ENCODE peak calls at places on chromosomes 3 and 15, in seven cellular contexts. One of them, this sample, is unnamed.

GRCh38 chr15:78360426-78360825 is 20.3 kb downstream of the CRABP1 start:
- DNase-seq in prostate gland: no peak
- DNase-seq in heart right ventricle: peak; percentile 33
- DNase-seq in neural progenitor cell: peak; percentile 29
- DNase-seq in aorta: no peak
- DNase-seq in astrocyte: no peak
- DNase-seq in fibroblast of lung: no peak
- DNase-seq in this sample: no peak

GRCh38 chr15:59059076-59059597 is 45.8 kb upstream of the CCNB2 start:
- DNase-seq in prostate gland: no peak
- DNase-seq in heart right ventricle: no peak
- DNase-seq in neural progenitor cell: no peak
- DNase-seq in aorta: no peak
- DNase-seq in astrocyte: no peak
- DNase-seq in fibroblast of lung: no peak
- DNase-seq in this sample: no peak

GRCh38 chr3:49370585-49371290 is 12.6 kb upstream of the GPX1 start:
- DNase-seq in prostate gland: no peak
- DNase-seq in heart right ventricle: no peak
- DNase-seq in neural progenitor cell: no peak
- DNase-seq in aorta: no peak
- DNase-seq in astrocyte: no peak
- DNase-seq in fibroblast of lung: no peak
- DNase-seq in this sample: no peak

GRCh38 chr3:141407043-141407442 is 38.7 kb downstream of the ZBTB38 start:
- DNase-seq in prostate gland: peak; percentile 59
- DNase-seq in heart right ventricle: peak; percentile 69
- DNase-seq in neural progenitor cell: no peak
- DNase-seq in aorta: no peak
- DNase-seq in astrocyte: peak; percentile 93
- DNase-seq in fibroblast of lung: peak; percentile 93
- DNase-seq in this sample: no peak

GRCh38 chr15:48086582-48086981 is 34.2 kb upstream of the SLC24A5 start:
- DNase-seq in prostate gland: no peak
- DNase-seq in heart right ventricle: no peak
- DNase-seq in neural progenitor cell: no peak
- DNase-seq in aorta: no peak
- DNase-seq in astrocyte: peak; percentile 81
- DNase-seq in fibroblast of lung: peak; percentile 85
- DNase-seq in this sample: no peak

GRCh38 chr3:152524198-152525140 is 255.7 kb downstream of the MBNL1 start:
- DNase-seq in prostate gland: peak; percentile 46
- DNase-seq in heart right ventricle: peak; percentile 59
- DNase-seq in neural progenitor cell: peak; percentile 57
- DNase-seq in aorta: no peak
- DNase-seq in astrocyte: peak; percentile 16
- DNase-seq in fibroblast of lung: peak; percentile 29
- DNase-seq in this sample: peak; percentile 33

GRCh38 chr3:151468284-151468917 is 7.5 kb upstream of the IGSF10 start:
- DNase-seq in prostate gland: peak; percentile 43
- DNase-seq in heart right ventricle: peak; percentile 45
- DNase-seq in neural progenitor cell: peak; percentile 80
- DNase-seq in aorta: peak; percentile 39
- DNase-seq in astrocyte: peak; percentile 18
- DNase-seq in fibroblast of lung: peak; percentile 45
- DNase-seq in this sample: peak; percentile 48

GRCh38 chr15:40769310-40770146 is at the start of gene C15orf62:
- DNase-seq in prostate gland: peak; percentile 82
- DNase-seq in heart right ventricle: no peak
- DNase-seq in neural progenitor cell: no peak
- DNase-seq in aorta: peak; percentile 55
- DNase-seq in astrocyte: peak; percentile 49
- DNase-seq in fibroblast of lung: peak; percentile 71
- DNase-seq in this sample: peak; percentile 73

GRCh38 chr3:163655021-163655420 is 1423.3 kb downstream of the SI start:
- DNase-seq in prostate gland: no peak
- DNase-seq in heart right ventricle: no peak
- DNase-seq in neural progenitor cell: no peak
- DNase-seq in aorta: no peak
- DNase-seq in astrocyte: no peak
- DNase-seq in fibroblast of lung: no peak
- DNase-seq in this sample: no peak

GRCh38 chr15:63943829-63944680 is 102.2 kb downstream of the DAPK2 start:
- DNase-seq in prostate gland: no peak
- DNase-seq in heart right ventricle: no peak
- DNase-seq in neural progenitor cell: no peak
- DNase-seq in aorta: no peak
- DNase-seq in astrocyte: no peak
- DNase-seq in fibroblast of lung: no peak
- DNase-seq in this sample: no peak

GRCh38 chr3:149475451-149476060 is 1.1 kb downstream of the TM4SF4 start:
- DNase-seq in prostate gland: no peak
- DNase-seq in heart right ventricle: no peak
- DNase-seq in neural progenitor cell: no peak
- DNase-seq in aorta: no peak
- DNase-seq in astrocyte: no peak
- DNase-seq in fibroblast of lung: no peak
- DNase-seq in this sample: no peak

GRCh38 chr3:196603683-196604082 is 35.2 kb downstream of the FBXO45 start:
- DNase-seq in prostate gland: no peak
- DNase-seq in heart right ventricle: no peak
- DNase-seq in neural progenitor cell: no peak
- DNase-seq in aorta: no peak
- DNase-seq in astrocyte: no peak
- DNase-seq in fibroblast of lung: no peak
- DNase-seq in this sample: no peak

GRCh38 chr3:176159796-176160195 is 1037.5 kb downstream of the TBL1XR1 start:
- DNase-seq in prostate gland: no peak
- DNase-seq in heart right ventricle: no peak
- DNase-seq in neural progenitor cell: no peak
- DNase-seq in aorta: no peak
- DNase-seq in astrocyte: peak; percentile 1
- DNase-seq in fibroblast of lung: peak; percentile 10
- DNase-seq in this sample: no peak

GRCh38 chr3:73530030-73530411 is 94.7 kb downstream of the PDZRN3 start:
- DNase-seq in prostate gland: no peak
- DNase-seq in heart right ventricle: no peak
- DNase-seq in neural progenitor cell: no peak
- DNase-seq in aorta: no peak
- DNase-seq in astrocyte: peak; percentile 96
- DNase-seq in fibroblast of lung: peak; percentile 94
- DNase-seq in this sample: no peak

GRCh38 chr3:58617338-58617761 is 40.2 kb upstream of the FAM107A start:
- DNase-seq in prostate gland: peak; percentile 77
- DNase-seq in heart right ventricle: no peak
- DNase-seq in neural progenitor cell: peak; percentile 26
- DNase-seq in aorta: no peak
- DNase-seq in astrocyte: no peak
- DNase-seq in fibroblast of lung: no peak
- DNase-seq in this sample: peak; percentile 31

GRCh38 chr3:25471081-25471768 is 43.2 kb downstream of the RARB start:
- DNase-seq in prostate gland: no peak
- DNase-seq in heart right ventricle: peak; percentile 50
- DNase-seq in neural progenitor cell: no peak
- DNase-seq in aorta: no peak
- DNase-seq in astrocyte: peak; percentile 56
- DNase-seq in fibroblast of lung: peak; percentile 60
- DNase-seq in this sample: no peak
- H3K27ac ChIP-seq in prostate gland: peak overlapping the region; percentile 38
- H3K27ac ChIP-seq in heart right ventricle: peak overlapping the region; percentile 65
- H3K27ac ChIP-seq in neural progenitor cell: no peak overlapping the region
- H3K27ac ChIP-seq in aorta: no peak overlapping the region
- H3K27ac ChIP-seq in astrocyte: peak overlapping the region; percentile 49
- H3K27ac ChIP-seq in fibroblast of lung: peak overlapping the region; percentile 22
- H3K27ac ChIP-seq in this sample: peak overlapping the region; percentile 11

GRCh38 chr3:126529585-126530170 is 5.7 kb downstream of the CHST13 start:
- DNase-seq in prostate gland: no peak
- DNase-seq in heart right ventricle: no peak
- DNase-seq in neural progenitor cell: no peak
- DNase-seq in aorta: peak; percentile 37
- DNase-seq in astrocyte: no peak
- DNase-seq in fibroblast of lung: no peak
- DNase-seq in this sample: no peak
- H3K4me1 ChIP-seq in prostate gland: peaks cover 4% of the 10 kb centered on the region
- H3K4me1 ChIP-seq in heart right ventricle: peaks cover 39% of the 10 kb centered on the region
- H3K4me1 ChIP-seq in neural progenitor cell: no peaks in the 10 kb centered on the region
- H3K4me1 ChIP-seq in aorta: no peaks in the 10 kb centered on the region
- H3K4me1 ChIP-seq in astrocyte: no peaks in the 10 kb centered on the region
- H3K4me1 ChIP-seq in fibroblast of lung: no peaks in the 10 kb centered on the region
- H3K4me1 ChIP-seq in this sample: peaks cover 5% of the 10 kb centered on the region

DNA sequence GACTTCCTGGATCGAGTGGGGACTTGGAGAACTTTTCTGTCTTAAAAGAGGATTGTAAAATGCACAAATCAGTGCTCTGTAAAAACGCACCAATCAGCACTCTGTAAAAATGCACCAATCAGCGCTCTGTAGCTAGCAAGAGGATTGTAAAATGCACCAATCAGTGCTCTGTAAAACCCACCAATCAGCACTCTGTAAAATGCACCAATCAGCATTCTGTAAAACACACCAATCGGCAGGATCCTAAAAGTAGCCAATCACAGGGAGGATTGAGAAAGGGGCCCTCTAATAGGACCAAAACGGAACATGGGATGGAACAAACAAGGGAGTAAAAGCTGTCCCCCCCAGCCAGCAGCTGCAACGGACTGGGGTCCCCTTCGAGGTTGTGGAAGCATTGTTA is 587.4 kb upstream of the ALCAM start:
- DNase-seq in prostate gland: no peak
- DNase-seq in heart right ventricle: no peak
- DNase-seq in neural progenitor cell: no peak
- DNase-seq in aorta: no peak
- DNase-seq in astrocyte: no peak
- DNase-seq in fibroblast of lung: no peak
- DNase-seq in this sample: no peak
- H3K36me3 ChIP-seq in prostate gland: no peaks in the 10 kb centered on the region
- H3K36me3 ChIP-seq in heart right ventricle: no peaks in the 10 kb centered on the region
- H3K36me3 ChIP-seq in neural progenitor cell: no peaks in the 10 kb centered on the region
- H3K36me3 ChIP-seq in aorta: no peaks in the 10 kb centered on the region
- H3K36me3 ChIP-seq in astrocyte: no peaks in the 10 kb centered on the region
- H3K36me3 ChIP-seq in fibroblast of lung: no peaks in the 10 kb centered on the region
- H3K36me3 ChIP-seq in this sample: no peaks in the 10 kb centered on the region

GRCh38 chr3:88263417-88264116 is 113.8 kb downstream of the C3orf38 start:
- DNase-seq in prostate gland: no peak
- DNase-seq in heart right ventricle: no peak
- DNase-seq in neural progenitor cell: no peak
- DNase-seq in aorta: no peak
- DNase-seq in astrocyte: no peak
- DNase-seq in fibroblast of lung: no peak
- DNase-seq in this sample: no peak

GRCh38 chr3:88262527-88262926 is 112.8 kb downstream of the C3orf38 start:
- DNase-seq in prostate gland: no peak
- DNase-seq in heart right ventricle: no peak
- DNase-seq in neural progenitor cell: no peak
- DNase-seq in aorta: no peak
- DNase-seq in astrocyte: no peak
- DNase-seq in fibroblast of lung: no peak
- DNase-seq in this sample: no peak

GRCh38 chr3:88267847-88268246 is 118.1 kb downstream of the C3orf38 start:
- DNase-seq in prostate gland: no peak
- DNase-seq in heart right ventricle: no peak
- DNase-seq in neural progenitor cell: no peak
- DNase-seq in aorta: no peak
- DNase-seq in astrocyte: no peak
- DNase-seq in fibroblast of lung: no peak
- DNase-seq in this sample: no peak
- H3K27ac ChIP-seq in prostate gland: no peak overlapping the region
- H3K27ac ChIP-seq in heart right ventricle: no peak overlapping the region
- H3K27ac ChIP-seq in neural progenitor cell: no peak overlapping the region
- H3K27ac ChIP-seq in aorta: no peak overlapping the region
- H3K27ac ChIP-seq in astrocyte: no peak overlapping the region
- H3K27ac ChIP-seq in fibroblast of lung: no peak overlapping the region
- H3K27ac ChIP-seq in this sample: no peak overlapping the region

GRCh38 chr3:66498718-66499611 is 1.9 kb downstream of the LRIG1 start:
- DNase-seq in prostate gland: peak; percentile 30
- DNase-seq in heart right ventricle: peak; percentile 32
- DNase-seq in neural progenitor cell: no peak
- DNase-seq in aorta: peak; percentile 55
- DNase-seq in astrocyte: peak; percentile 16
- DNase-seq in fibroblast of lung: peak; percentile 17
- DNase-seq in this sample: no peak
- H3K4me1 ChIP-seq in prostate gland: peaks cover 18% of the 10 kb centered on the region
- H3K4me1 ChIP-seq in heart right ventricle: peaks cover 63% of the 10 kb centered on the region
- H3K4me1 ChIP-seq in neural progenitor cell: peaks cover 63% of the 10 kb centered on the region
- H3K4me1 ChIP-seq in aorta: peaks cover 3% of the 10 kb centered on the region
- H3K4me1 ChIP-seq in astrocyte: peaks cover 23% of the 10 kb centered on the region
- H3K4me1 ChIP-seq in fibroblast of lung: peaks cover 2% of the 10 kb centered on the region
- H3K4me1 ChIP-seq in this sample: peaks cover 55% of the 10 kb centered on the region

DNA sequence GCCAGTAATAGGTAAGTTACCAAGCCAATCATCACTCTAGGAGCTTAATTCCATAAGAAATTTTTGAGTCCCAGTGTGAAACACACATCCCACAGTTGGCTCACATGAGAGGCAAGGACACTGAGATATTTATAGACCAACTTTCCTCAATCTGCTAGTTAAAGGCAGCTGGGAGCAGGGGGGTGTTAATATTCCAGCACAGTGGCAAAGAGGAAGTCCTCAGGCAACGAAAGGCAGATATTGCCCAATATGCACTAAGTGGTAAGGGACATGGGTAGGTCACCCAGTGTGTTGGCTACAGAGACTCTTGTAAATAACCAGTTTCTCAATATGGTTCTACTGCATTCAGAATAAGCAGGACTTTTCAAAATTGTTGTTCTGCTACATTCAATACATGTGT is 61.0 kb downstream of the TOP2B start:
- DNase-seq in prostate gland: no peak
- DNase-seq in heart right ventricle: peak; percentile 37
- DNase-seq in neural progenitor cell: no peak
- DNase-seq in aorta: no peak
- DNase-seq in astrocyte: peak; percentile 27
- DNase-seq in fibroblast of lung: peak; percentile 35
- DNase-seq in this sample: no peak
- H3K36me3 ChIP-seq in prostate gland: no peaks in the 10 kb centered on the region
- H3K36me3 ChIP-seq in heart right ventricle: peaks cover 95% of the 10 kb centered on the region
- H3K36me3 ChIP-seq in neural progenitor cell: peaks cover 41% of the 10 kb centered on the region
- H3K36me3 ChIP-seq in aorta: peaks cover 4% of the 10 kb centered on the region
- H3K36me3 ChIP-seq in astrocyte: peaks cover 30% of the 10 kb centered on the region
- H3K36me3 ChIP-seq in fibroblast of lung: peaks cover 4% of the 10 kb centered on the region
- H3K36me3 ChIP-seq in this sample: peaks cover 83% of the 10 kb centered on the region

DNA sequence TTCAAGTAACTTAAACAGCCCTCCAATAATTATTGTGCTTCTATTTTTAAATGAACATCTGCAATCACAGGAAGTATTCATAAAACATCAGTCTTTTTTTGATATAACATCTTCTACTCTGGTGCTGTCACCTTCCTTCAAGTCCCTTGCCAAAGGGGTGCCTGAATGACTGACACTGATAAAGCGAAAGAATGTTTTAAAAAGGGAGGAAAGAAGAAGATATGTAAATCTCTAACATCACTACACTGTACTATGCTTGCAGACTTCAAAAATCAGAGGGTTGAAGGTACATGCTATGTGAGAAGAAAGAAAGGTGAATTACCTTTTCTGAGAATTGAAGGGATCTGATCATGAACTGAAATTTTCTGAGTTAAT is 253.7 kb downstream of the ZPLD1 start:
- DNase-seq in prostate gland: no peak
- DNase-seq in heart right ventricle: no peak
- DNase-seq in neural progenitor cell: no peak
- DNase-seq in aorta: no peak
- DNase-seq in astrocyte: no peak
- DNase-seq in fibroblast of lung: no peak
- DNase-seq in this sample: no peak
- H3K27ac ChIP-seq in prostate gland: no peak overlapping the region
- H3K27ac ChIP-seq in heart right ventricle: no peak overlapping the region
- H3K27ac ChIP-seq in neural progenitor cell: peak overlapping the region; percentile 64
- H3K27ac ChIP-seq in aorta: no peak overlapping the region
- H3K27ac ChIP-seq in astrocyte: no peak overlapping the region
- H3K27ac ChIP-seq in fibroblast of lung: no peak overlapping the region
- H3K27ac ChIP-seq in this sample: no peak overlapping the region

This sample was measured in stomach.